ENCODE peak calls at places on chromosomes 11 and 22, in seven cellular contexts. M is fibroblast of lung, U is HCT116, K is lung, J is left ventricle myocardium inferior, W is IMR-90, P is SK-N-SH. L is an unnamed sample. For H3K4me1, the result is how much of the 10 kb centered on the place peaks cover.

GRCh38 chr22:39723899-39724351 is 153.4 kb downstream of the CACNA1I start:
- DNase-seq in J (no peak), K (no peak), M (peak), U (peak), W (peak), P (no peak), L (peak)

GRCh38 chr22:49969751-49970527 is 9.4 kb downstream of the PIM3 start:
- DNase-seq in J (peak), W (no peak), M (no peak), K (no peak), P (peak), U (no peak), L (no peak)

GRCh38 chr11:41996558-41996957 is 537.1 kb upstream of the LRRC4C start:
- DNase-seq in J (no peak), K (no peak), U (no peak), P (no peak), M (no peak), W (no peak), L (no peak)

GRCh38 chr11:128341767-128342318 is 245.5 kb downstream of the ETS1 start:
- DNase-seq in W (no peak), J (no peak), M (no peak), P (no peak), K (no peak), U (no peak), L (no peak)

GRCh38 chr11:120509346-120510053 is 2.0 kb upstream of the GRIK4 start:
- DNase-seq in W (no peak), P (no peak), U (no peak), M (no peak), J (no peak), K (no peak), L (no peak)

GRCh38 chr11:63017306-63017974 is 1.8 kb upstream of the SLC22A8 start:
- DNase-seq in U (no peak), J (no peak), M (no peak), K (no peak), W (no peak), P (peak), L (no peak)

GRCh38 chr22:36056980-36057379 is 28.4 kb upstream of the RBFOX2 start:
- DNase-seq in U (no peak), W (peak), K (no peak), J (no peak), M (peak), P (no peak), L (peak)

GRCh38 chr22:33451851-33452469 is 393.8 kb upstream of the SYN3 start:
- DNase-seq in U (no peak), W (peak), M (no peak), K (peak), P (no peak), J (no peak), L (no peak)

GRCh38 chr22:29510542-29510941 is 30.5 kb downstream of the NEFH start:
- DNase-seq in K (no peak), P (no peak), M (no peak), U (no peak), W (no peak), J (no peak), L (no peak)

GRCh38 chr22:27952091-27952490 is 33.0 kb upstream of the PITPNB start:
- DNase-seq in P (no peak), U (no peak), W (peak), K (no peak), M (peak), J (no peak), L (peak)

GRCh38 chr11:66856496-66857233 is at the start of gene LRFN4:
- DNase-seq in P (peak), J (peak), M (no peak), U (no peak), K (no peak), W (no peak), L (peak)

GRCh38 chr11:130115218-130115617 is 44.4 kb upstream of the ST14 start:
- DNase-seq in K (no peak), P (no peak), J (no peak), M (peak), U (no peak), W (peak), L (peak)

GRCh38 chr11:130112071-130112830 is 42.6 kb downstream of the APLP2 start:
- DNase-seq in U (no peak), M (no peak), W (no peak), P (no peak), K (no peak), J (no peak), L (no peak)

GRCh38 chr11:130114281-130114680 is 44.6 kb downstream of the APLP2 start:
- DNase-seq in W (no peak), U (no peak), M (no peak), K (no peak), J (no peak), P (no peak), L (no peak)

GRCh38 chr11:130118165-130118564 is 41.4 kb upstream of the ST14 start:
- DNase-seq in U (no peak), J (no peak), W (no peak), P (no peak), K (no peak), M (no peak), L (no peak)

DNA sequence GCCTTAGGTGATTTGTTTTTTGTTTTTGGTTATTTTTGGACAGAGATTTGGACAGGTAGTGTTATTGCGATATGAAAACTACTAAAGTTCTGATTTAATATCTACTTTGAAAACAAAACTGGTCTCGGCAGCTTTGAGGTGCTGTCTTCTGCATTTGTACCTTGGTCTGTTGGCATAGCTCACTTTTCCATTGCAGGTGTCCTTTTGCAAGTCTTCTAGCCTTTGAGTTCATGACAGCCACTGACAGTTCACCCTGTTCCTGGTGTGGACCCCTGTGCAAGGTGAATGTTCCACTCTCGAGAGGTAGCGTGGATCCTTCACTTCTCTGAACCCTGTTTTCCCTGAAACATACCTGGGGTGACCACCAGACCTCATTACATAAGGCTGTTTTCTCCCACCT is 44.9 kb upstream of the ST14 start:
- DNase-seq in P (no peak), W (no peak), J (no peak), U (no peak), M (no peak), K (no peak), L (no peak)
- H3K4me1 ChIP-seq in P (under half), W (under half), J (under half), U (under half), M (under half), K (under half), L (under half)

DNA sequence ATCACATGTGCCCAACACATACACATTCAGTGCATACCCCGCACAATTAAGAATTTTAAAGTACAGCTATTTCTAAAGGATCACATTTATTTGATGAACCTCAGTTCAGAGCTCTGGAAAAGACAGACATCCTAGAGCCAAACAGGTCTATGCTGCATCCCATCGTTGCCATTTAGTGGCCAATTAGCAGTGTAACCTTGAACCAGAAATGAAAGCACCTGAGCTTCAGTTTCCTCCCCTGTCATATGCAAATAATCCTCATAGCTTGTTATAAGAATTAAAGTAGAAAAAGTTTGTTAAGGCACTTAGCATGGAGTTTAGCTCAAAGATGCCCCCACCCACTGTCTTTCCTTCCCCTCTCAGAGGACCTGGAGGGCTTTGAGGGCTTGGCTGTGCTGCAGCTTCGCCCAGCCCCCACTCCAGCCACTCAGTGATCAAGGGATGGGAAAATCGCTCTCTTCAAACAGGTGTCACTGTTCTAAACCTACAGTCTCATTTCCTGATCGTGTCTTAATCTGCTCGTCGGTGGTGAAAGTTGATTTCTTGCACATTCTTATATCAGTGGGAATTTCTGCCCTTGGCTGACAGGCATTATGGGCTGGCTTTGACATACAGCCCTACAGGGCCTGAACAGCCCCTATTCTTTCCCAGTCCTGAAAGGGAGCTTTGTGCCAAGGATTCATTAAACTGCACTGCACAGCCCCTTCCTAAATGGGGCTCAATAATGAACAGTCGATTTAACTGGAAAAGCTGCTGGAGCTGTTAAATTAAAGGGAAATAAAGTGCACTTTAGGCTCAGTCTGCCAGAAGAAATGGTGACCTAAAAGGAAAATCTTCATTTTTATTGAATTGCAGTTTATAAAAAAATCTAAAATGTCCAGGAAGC is 23.3 kb upstream of the FAM181B start:
- DNase-seq in J (no peak), P (no peak), W (no peak), K (no peak), M (no peak), U (no peak), L (no peak)
- H3K4me3 ChIP-seq in J (no peak), P (no peak), W (no peak), K (no peak), M (no peak), U (no peak), L (no peak)

GRCh38 chr11:69201764-69202370 is 46.1 kb downstream of the SMIM38 start:
- DNase-seq in M (no peak), K (no peak), P (no peak), W (no peak), U (no peak), J (no peak), L (no peak)
- H3K4me1 ChIP-seq in M (under half), K (under half), P (under half), W (under half), U (under half), J (under half), L (under half)

GRCh38 chr11:31995525-31996123 is 95.2 kb upstream of the RCN1 start:
- DNase-seq in P (no peak), W (peak), K (no peak), M (peak), U (no peak), J (no peak), L (peak)

GRCh38 chr11:31995031-31995430 is 95.8 kb upstream of the RCN1 start:
- DNase-seq in P (no peak), J (no peak), U (no peak), M (no peak), K (no peak), W (no peak), L (no peak)

GRCh38 chr11:31997955-31998354 is 92.9 kb upstream of the RCN1 start:
- DNase-seq in J (no peak), P (no peak), U (no peak), K (no peak), W (no peak), M (no peak), L (peak)

GRCh38 chr11:32002311-32002710 is 88.6 kb upstream of the RCN1 start:
- DNase-seq in P (no peak), W (no peak), U (no peak), M (no peak), K (no peak), J (no peak), L (no peak)

DNA sequence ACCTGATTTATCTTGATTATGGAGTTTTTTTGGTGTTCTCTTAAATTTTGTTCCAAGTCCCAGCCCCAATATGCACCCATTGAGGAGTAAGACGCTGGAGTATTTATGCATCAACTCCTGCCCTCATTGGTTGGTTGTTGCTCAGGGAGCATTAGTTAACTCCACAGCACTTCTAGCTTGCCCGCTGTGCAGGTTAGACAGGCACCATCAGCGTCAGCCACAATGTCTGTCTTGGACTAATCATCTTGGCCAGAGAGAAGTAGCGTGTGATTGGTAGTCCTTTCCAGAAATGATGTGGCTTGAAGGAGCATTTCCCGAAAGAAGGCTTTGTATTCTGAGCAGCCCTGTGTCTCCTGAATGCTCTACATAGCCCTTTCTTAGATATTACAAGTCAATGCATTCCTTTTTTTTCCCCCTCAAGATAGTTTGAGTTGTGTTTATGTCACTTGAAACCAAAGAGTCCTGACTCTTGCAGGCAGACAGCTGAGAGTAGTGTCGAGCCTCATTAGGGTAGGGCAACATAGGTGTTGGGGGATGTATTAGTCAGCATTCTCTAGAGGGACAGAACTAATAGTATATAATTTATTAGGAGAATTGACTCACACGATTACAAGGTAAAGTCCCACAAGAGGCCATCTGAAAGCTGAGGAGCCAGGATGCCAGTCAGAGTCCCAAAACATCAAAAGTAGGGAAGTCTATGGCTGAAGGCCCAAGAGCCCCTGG is 94.6 kb upstream of the RCN1 start:
- DNase-seq in W (no peak), M (no peak), J (no peak), U (no peak), P (no peak), K (no peak), L (no peak)
- H3K4me3 ChIP-seq in W (no peak), M (no peak), J (no peak), U (no peak), P (peak), K (no peak), L (no peak)

GRCh38 chr11:100632970-100633452 is 54.1 kb upstream of the ARHGAP42 start:
- DNase-seq in W (peak), M (peak), K (peak), U (no peak), P (no peak), J (peak), L (peak)
- H3K4me1 ChIP-seq in W (under half), M (under half), K (under half), U (under half), P (under half), J (under half), L (under half)

DNA sequence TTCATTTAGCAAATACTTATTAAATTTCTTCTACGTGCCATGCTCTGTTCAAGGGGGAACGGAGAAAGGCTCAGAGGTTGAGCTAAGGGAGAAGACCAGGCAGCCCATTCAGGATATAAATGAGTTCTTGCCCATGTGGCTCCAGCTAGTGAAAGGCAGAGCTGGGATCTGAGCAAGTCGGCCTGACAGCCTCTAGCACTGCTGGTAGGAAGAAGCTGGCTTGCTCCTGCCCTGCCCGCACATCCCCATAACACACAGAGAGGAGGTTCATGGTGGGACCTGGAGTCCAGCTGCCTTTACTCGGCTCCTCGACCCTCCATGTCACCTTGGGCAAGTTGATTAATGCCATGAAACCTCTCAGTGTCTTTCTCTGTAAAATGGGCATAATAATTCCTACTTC is 2.0 kb downstream of the SLC15A3 start:
- DNase-seq in K (no peak), J (no peak), M (no peak), U (no peak), W (no peak), P (no peak), L (no peak)
- H3K4me3 ChIP-seq in K (no peak), J (peak), M (no peak), U (no peak), W (no peak), P (no peak), L (no peak)

GRCh38 chr11:27391336-27392015 is 28.5 kb upstream of the CCDC34 start:
- DNase-seq in P (no peak), J (no peak), U (peak), K (no peak), M (no peak), W (no peak), L (peak)
- H3K4me1 ChIP-seq in P (under half), J (half or more), U (under half), K (under half), M (under half), W (under half), L (under half)

L was measured in PC-3.